ENCODE peak calls at places on chromosomes 2 and 18, in four cellular contexts. J is stomach, V is H9, P is right atrium auricular region. N is an unnamed sample.

GRCh38 chr2:173496746-173497145 is 142.1 kb downstream of the CDCA7 start:
- DNase-seq in V (no peak), P (no peak), J (no peak), N (no peak)

GRCh38 chr2:158716091-158716815 is 78.9 kb upstream of the DAPL1 start:
- DNase-seq in V (no peak), P (peak), J (no peak), N (no peak)

GRCh38 chr2:60641866-60642788 is 88.7 kb upstream of the BCL11A start:
- DNase-seq in V (peak), P (no peak), J (peak), N (peak)

GRCh38 chr2:44943031-44943692 is 1.7 kb downstream of the SIX3 start:
- DNase-seq in P (no peak), J (no peak), V (no peak), N (no peak)

GRCh38 chr2:119433636-119434327 is 2.1 kb downstream of the TMEM37 start:
- DNase-seq in J (no peak), V (peak), P (no peak), N (no peak)

GRCh38 chr2:6103372-6103771 is 411.2 kb downstream of the SOX11 start:
- DNase-seq in P (no peak), V (no peak), J (no peak), N (no peak)

GRCh38 chr2:30465171-30465545 is 18.1 kb downstream of the LCLAT1 start:
- DNase-seq in P (no peak), V (no peak), J (no peak), N (no peak)

GRCh38 chr2:64277101-64277849 is 133.1 kb upstream of the PELI1 start:
- DNase-seq in P (no peak), J (no peak), V (peak), N (no peak)

GRCh38 chr2:233084488-233084887 is 24.3 kb downstream of the INPP5D start:
- DNase-seq in P (peak), J (peak), V (no peak), N (no peak)

GRCh38 chr2:196480653-196481322 is 158.7 kb upstream of the CCDC150 start:
- DNase-seq in P (no peak), V (no peak), J (no peak), N (no peak)

GRCh38 chr18:79598885-79599175 is 80.8 kb upstream of the CTDP1 start:
- DNase-seq in J (no peak), V (no peak), P (no peak), N (no peak)

GRCh38 chr2:104504331-104505073 is 349.4 kb upstream of the POU3F3 start:
- DNase-seq in J (no peak), V (no peak), P (no peak), N (no peak)

GRCh38 chr2:211516537-211516936 is 960.1 kb downstream of the CPS1 start:
- DNase-seq in P (no peak), V (no peak), J (no peak), N (no peak)

GRCh38 chr18:79924814-79925655 is 26.4 kb downstream of the SLC66A2 start:
- DNase-seq in J (peak), P (no peak), V (peak), N (no peak)

GRCh38 chr2:105935048-105935447 is 190.3 kb downstream of the NCK2 start:
- DNase-seq in P (no peak), V (no peak), J (no peak), N (no peak)

GRCh38 chr2:9390991-9391390 is 32.3 kb downstream of the ITGB1BP1 start:
- DNase-seq in V (no peak), J (no peak), P (no peak), N (no peak)

GRCh38 chr2:74066491-74067203 is 81.1 kb downstream of the BOLA3 start:
- DNase-seq in V (no peak), P (no peak), J (peak), N (no peak)

GRCh38 chr2:134774786-134775641 is 56.2 kb upstream of the TMEM163 start:
- DNase-seq in P (no peak), V (no peak), J (peak), N (peak)

GRCh38 chr2:143160732-143161707 is 31.8 kb downstream of the ARHGAP15 start:
- DNase-seq in V (no peak), J (no peak), P (no peak), N (no peak)

GRCh38 chr18:27985800-27986199 is 191.1 kb downstream of the CDH2 start:
- DNase-seq in J (no peak), V (peak), P (no peak), N (no peak)

GRCh38 chr2:58609306-58609705 is 368.2 kb upstream of the FANCL start:
- DNase-seq in J (no peak), P (no peak), V (no peak), N (no peak)

GRCh38 chr2:120833127-120833675 is 97.5 kb downstream of the GLI2 start:
- DNase-seq in V (no peak), P (no peak), J (no peak), N (no peak)

GRCh38 chr2:126909781-126910180 is 11.1 kb downstream of the TEX51 start:
- DNase-seq in J (no peak), V (no peak), P (peak), N (no peak)

GRCh38 chr2:126643972-126644371 is 12.0 kb upstream of the GYPC start:
- DNase-seq in J (no peak), V (no peak), P (no peak), N (no peak)

GRCh38 chr2:173963323-173963816 is 1.8 kb downstream of the SP3 start:
- DNase-seq in P (no peak), V (no peak), J (no peak), N (peak)

GRCh38 chr2:107669335-107669734 is 157.4 kb upstream of the RGPD4 start:
- DNase-seq in J (no peak), P (no peak), V (no peak), N (peak)

GRCh38 chr2:5777089-5777488 is 84.9 kb downstream of the SOX11 start:
- DNase-seq in J (no peak), P (no peak), V (no peak), N (no peak)

GRCh38 chr18:5237083-5237722 is 40.1 kb upstream of the AKAIN1 start:
- DNase-seq in J (no peak), V (no peak), P (peak), N (peak)

GRCh38 chr2:147416099-147416498 is 428.7 kb upstream of the ACVR2A start:
- DNase-seq in J (no peak), V (no peak), P (no peak), N (peak)

GRCh38 chr2:219272995-219273394 is 6.2 kb upstream of the DNAJB2 start:
- DNase-seq in J (no peak), P (no peak), V (no peak), N (no peak)

GRCh38 chr2:109660046-109660860 is 46.1 kb downstream of the SOWAHC start:
- DNase-seq in J (no peak), V (no peak), P (no peak), N (no peak)

GRCh38 chr2:17877811-17878221 is 651 bp upstream of the KCNS3 start:
- DNase-seq in P (no peak), J (no peak), V (peak), N (no peak)

DNA sequence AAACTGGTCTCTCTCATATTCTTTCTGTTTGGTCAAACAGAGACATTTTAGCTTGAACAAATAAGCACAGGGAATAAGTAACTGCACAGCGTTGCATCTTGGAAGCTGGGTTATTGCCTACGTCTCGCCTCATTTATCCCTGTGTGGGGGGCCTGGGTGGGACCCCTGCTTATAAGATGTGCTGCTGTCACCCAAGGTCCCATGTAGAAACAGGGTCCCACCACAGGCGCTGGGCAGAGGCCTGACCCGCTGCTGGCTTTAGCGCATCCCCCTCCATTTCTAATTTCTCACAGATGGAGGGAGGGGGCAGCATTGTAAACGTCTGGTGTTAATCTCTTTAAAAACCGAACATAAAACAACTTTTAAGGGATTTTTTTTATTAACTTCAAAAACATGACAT is 207.8 kb downstream of the HDAC4 start:
- DNase-seq in P (no peak), V (no peak), J (no peak), N (no peak)
- H3K27ac ChIP-seq in P (no peak), V (no peak), J (no peak), N (no peak)

DNA sequence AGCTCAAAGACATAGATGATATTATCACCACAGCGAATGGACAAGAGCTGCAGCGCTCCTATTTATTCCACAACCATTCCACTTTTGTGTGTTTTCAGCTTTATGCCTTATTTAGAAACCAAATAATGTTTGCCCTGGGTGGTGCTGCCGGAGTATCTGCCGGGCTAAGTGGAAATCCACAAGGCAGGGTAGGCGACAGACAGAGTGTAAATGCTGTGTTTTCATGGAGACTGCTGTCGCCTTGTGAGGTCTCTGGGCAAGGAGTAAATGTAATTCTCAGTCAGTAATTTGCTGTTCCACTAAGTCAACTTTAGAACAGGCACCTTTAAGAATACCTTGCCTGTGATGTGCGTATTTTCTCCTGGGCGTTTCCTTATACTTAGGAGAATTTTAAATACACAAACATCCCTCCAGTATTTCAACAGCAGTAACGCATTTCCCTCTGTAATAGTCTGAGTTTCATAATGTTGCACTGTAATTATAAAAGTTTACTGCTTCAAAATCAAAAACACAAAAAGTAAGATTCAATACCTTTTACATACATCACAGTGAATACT is 60.9 kb downstream of the COBLL1 start:
- DNase-seq in J (no peak), V (no peak), P (no peak), N (no peak)
- H3K27ac ChIP-seq in J (no peak), V (no peak), P (peak), N (no peak)

GRCh38 chr2:96146151-96146880 is 1.1 kb upstream of the DUSP2 start:
- DNase-seq in V (peak), J (peak), P (no peak), N (no peak)

GRCh38 chr2:96146881-96147592 is 1.8 kb upstream of the DUSP2 start:
- DNase-seq in V (peak), P (no peak), J (no peak), N (no peak)

GRCh38 chr2:96150007-96150406 is 4.8 kb upstream of the DUSP2 start:
- DNase-seq in J (no peak), P (no peak), V (peak), N (no peak)

GRCh38 chr2:96147593-96148201 is 2.5 kb upstream of the DUSP2 start:
- DNase-seq in V (peak), J (no peak), P (no peak), N (no peak)

GRCh38 chr2:96148410-96149217 is 3.4 kb upstream of the DUSP2 start:
- DNase-seq in J (peak), P (peak), V (peak), N (peak)
- H3K27ac ChIP-seq in J (no peak), P (no peak), V (no peak), N (peak)

GRCh38 chr18:10454800-10455550 is 540 bp downstream of the APCDD1 start:
- DNase-seq in P (no peak), V (peak), J (peak), N (peak)
- H3K27ac ChIP-seq in P (peak), V (no peak), J (peak), N (no peak)

GRCh38 chr18:9750606-9751304 is 42.7 kb downstream of the RAB31 start:
- DNase-seq in P (no peak), J (no peak), V (no peak), N (no peak)
- H3K27ac ChIP-seq in P (no peak), J (peak), V (no peak), N (no peak)

GRCh38 chr18:71036783-71037182 is 747.9 kb downstream of the SOCS6 start:
- DNase-seq in V (no peak), P (no peak), J (no peak), N (no peak)
- H3K27ac ChIP-seq in V (no peak), P (no peak), J (no peak), N (no peak)

GRCh38 chr18:63106727-63107126 is 212.8 kb downstream of the BCL2 start:
- DNase-seq in J (no peak), V (no peak), P (no peak), N (no peak)

GRCh38 chr18:63107931-63108330 is 211.6 kb downstream of the BCL2 start:
- DNase-seq in V (no peak), P (no peak), J (no peak), N (no peak)

GRCh38 chr18:63102941-63103744 is 216.4 kb downstream of the BCL2 start:
- DNase-seq in J (no peak), P (no peak), V (no peak), N (no peak)

GRCh38 chr18:63107171-63107850 is 212.3 kb downstream of the BCL2 start:
- DNase-seq in J (no peak), P (no peak), V (no peak), N (no peak)

DNA sequence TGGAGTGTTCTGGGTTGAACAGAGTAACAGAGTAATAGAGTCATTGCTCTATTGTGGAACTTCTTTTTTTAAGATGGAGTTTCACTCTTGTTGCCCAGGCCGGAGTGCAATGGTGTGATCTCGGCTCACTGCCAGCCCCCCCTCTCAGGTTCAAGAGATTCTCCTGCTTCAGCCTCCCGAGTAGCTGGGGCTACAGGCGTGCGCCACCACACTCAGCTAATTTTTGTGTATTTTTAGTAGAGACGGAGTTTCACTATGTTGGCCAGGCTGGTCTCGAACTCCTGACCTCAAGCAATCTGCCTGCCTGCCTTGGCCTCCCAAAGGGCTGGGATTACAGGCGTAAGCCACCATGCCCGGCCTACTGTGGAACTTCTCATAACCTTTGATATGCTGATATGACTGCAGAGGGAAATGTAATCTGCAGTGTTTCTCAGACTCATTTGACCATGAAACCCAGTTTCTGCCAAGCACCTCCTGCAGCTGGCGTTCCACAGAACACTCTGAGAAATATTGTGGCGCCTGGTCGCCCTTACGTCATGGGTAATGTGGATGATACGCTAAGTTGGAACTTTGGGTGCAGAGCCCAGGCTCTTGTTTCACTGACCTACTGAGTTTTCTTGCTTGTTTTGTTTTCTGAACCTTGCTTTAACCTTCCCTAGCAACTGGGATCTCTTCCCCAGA is 213.8 kb downstream of the BCL2 start:
- DNase-seq in P (no peak), J (no peak), V (no peak), N (no peak)
- H3K27ac ChIP-seq in P (no peak), J (no peak), V (no peak), N (no peak)

DNA sequence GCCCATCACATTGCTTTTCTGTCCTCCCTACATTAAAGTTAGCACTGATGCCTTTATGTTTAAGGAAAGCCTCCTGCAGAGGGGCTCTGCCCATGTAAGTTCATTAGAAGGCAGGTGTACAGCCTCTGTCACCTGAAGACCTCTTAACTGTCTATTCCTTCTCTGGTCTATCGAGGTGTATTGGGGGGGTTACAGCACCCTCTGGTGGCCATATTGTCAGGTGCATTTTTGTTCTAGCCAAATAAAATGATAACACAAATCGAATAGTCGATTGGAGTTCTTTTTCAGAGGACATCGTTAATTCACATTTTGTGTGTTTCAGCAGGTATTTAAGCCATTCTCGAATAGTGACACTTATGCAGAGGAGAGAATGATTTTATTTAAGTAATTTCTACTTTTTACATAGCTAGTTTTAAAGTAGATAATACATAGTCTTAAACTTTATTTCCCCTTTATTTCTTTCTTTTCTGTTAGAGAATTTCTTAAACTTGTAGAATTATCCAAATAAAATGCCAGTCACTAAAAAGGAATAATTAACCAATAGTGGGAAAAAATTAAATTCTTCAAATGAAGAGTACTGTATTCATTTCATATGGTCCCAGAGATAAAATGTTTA is 136.8 kb downstream of the NEDD4L start:
- DNase-seq in P (no peak), J (peak), V (no peak), N (peak)
- H3K27ac ChIP-seq in P (no peak), J (no peak), V (no peak), N (no peak)

GRCh38 chr2:25312958-25313710 is 28.6 kb downstream of the DNMT3A start:
- DNase-seq in J (no peak), V (no peak), P (no peak), N (no peak)

GRCh38 chr2:25313711-25314513 is 27.8 kb downstream of the DNMT3A start:
- DNase-seq in J (no peak), V (no peak), P (no peak), N (no peak)

GRCh38 chr2:25314514-25315315 is 27.0 kb downstream of the DNMT3A start:
- DNase-seq in P (no peak), V (peak), J (peak), N (no peak)

GRCh38 chr2:25316101-25316500 is 25.6 kb downstream of the DNMT3A start:
- DNase-seq in J (no peak), V (no peak), P (no peak), N (no peak)

DNA sequence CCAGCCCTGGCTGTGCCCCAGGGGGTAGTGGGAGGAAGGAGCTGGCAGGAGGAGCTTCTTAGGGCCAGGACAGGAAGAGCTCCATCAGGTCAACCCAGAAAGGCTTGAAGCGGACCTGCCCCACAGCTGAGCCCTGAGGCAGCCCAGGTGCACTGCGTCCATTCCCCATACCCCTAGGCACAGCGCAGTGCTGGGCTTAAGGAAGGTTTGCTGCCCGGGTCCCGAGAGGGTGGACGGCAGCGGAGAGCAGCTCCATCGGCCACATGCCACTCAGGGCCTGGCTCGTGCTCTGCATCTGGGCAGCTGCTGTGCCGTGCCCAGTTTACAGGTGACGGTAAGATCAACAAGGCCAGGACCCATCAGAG is 26.4 kb downstream of the DNMT3A start:
- DNase-seq in V (no peak), J (no peak), P (no peak), N (no peak)
- H3K27ac ChIP-seq in V (no peak), J (peak), P (peak), N (no peak)

GRCh38 chr2:20094142-20094792 is 42.8 kb upstream of the LAPTM4A start:
- DNase-seq in V (no peak), P (no peak), J (no peak), N (no peak)

GRCh38 chr2:20092901-20093235 is 41.4 kb upstream of the LAPTM4A start:
- DNase-seq in V (no peak), P (no peak), J (no peak), N (no peak)

GRCh38 chr2:20093263-20094141 is 42.1 kb upstream of the LAPTM4A start:
- DNase-seq in P (no peak), J (peak), V (peak), N (peak)

GRCh38 chr2:20095469-20095868 is 44.0 kb upstream of the LAPTM4A start:
- DNase-seq in J (no peak), V (no peak), P (no peak), N (no peak)

GRCh38 chr2:20094955-20095354 is 43.5 kb upstream of the LAPTM4A start:
- DNase-seq in P (no peak), J (no peak), V (no peak), N (no peak)
- H3K27ac ChIP-seq in P (no peak), J (no peak), V (no peak), N (no peak)

N was measured in RWPE1.